ENCODE peak calls at places on chromosomes 7 and 10, in four cellular contexts. One of them, this sample, is unnamed.

GRCh38 chr10:99235872-99236626 is 397 bp upstream of the HPSE2 start:
- DNase-seq in GM06990: no peak
- DNase-seq in epithelial cell of esophagus: no peak
- DNase-seq in AG04450: no peak
- DNase-seq in this sample: no peak

GRCh38 chr7:25075459-25075858 is 49.6 kb downstream of the CYCS start:
- DNase-seq in GM06990: no peak
- DNase-seq in epithelial cell of esophagus: peak
- DNase-seq in AG04450: no peak
- DNase-seq in this sample: no peak

GRCh38 chr7:151088856-151089699 is 2.8 kb downstream of the AGAP3 start:
- DNase-seq in GM06990: no peak
- DNase-seq in epithelial cell of esophagus: peak
- DNase-seq in AG04450: no peak
- DNase-seq in this sample: peak

GRCh38 chr7:130560972-130561371 is 69.1 kb downstream of the MEST start:
- DNase-seq in GM06990: peak
- DNase-seq in epithelial cell of esophagus: peak
- DNase-seq in AG04450: no peak
- DNase-seq in this sample: no peak

GRCh38 chr7:134792968-134793367 is 13.5 kb downstream of the CALD1 start:
- DNase-seq in GM06990: no peak
- DNase-seq in epithelial cell of esophagus: peak
- DNase-seq in AG04450: no peak
- DNase-seq in this sample: no peak

GRCh38 chr10:119542990-119543813 is 683 bp upstream of the RGS10 start:
- DNase-seq in GM06990: peak
- DNase-seq in epithelial cell of esophagus: peak
- DNase-seq in AG04450: no peak
- DNase-seq in this sample: no peak

GRCh38 chr10:110395350-110396283 is 90.9 kb upstream of the SMNDC1 start:
- DNase-seq in GM06990: peak
- DNase-seq in epithelial cell of esophagus: peak
- DNase-seq in AG04450: peak
- DNase-seq in this sample: peak

GRCh38 chr7:143352506-143353130 is 9.9 kb downstream of the FAM131B start:
- DNase-seq in GM06990: no peak
- DNase-seq in epithelial cell of esophagus: no peak
- DNase-seq in AG04450: no peak
- DNase-seq in this sample: no peak

GRCh38 chr10:62870866-62871265 is 54.7 kb upstream of the EGR2 start:
- DNase-seq in GM06990: peak
- DNase-seq in epithelial cell of esophagus: no peak
- DNase-seq in AG04450: no peak
- DNase-seq in this sample: no peak

GRCh38 chr7:30804078-30804661 is 33.0 kb downstream of the MINDY4 start:
- DNase-seq in GM06990: no peak
- DNase-seq in epithelial cell of esophagus: peak
- DNase-seq in AG04450: peak
- DNase-seq in this sample: no peak

GRCh38 chr10:46106410-46107255 is 60.6 kb upstream of the MSMB start:
- DNase-seq in GM06990: peak
- DNase-seq in epithelial cell of esophagus: peak
- DNase-seq in AG04450: no peak
- DNase-seq in this sample: no peak

GRCh38 chr10:311901-312665 is 176.8 kb downstream of the ZMYND11 start:
- DNase-seq in GM06990: no peak
- DNase-seq in epithelial cell of esophagus: no peak
- DNase-seq in AG04450: no peak
- DNase-seq in this sample: no peak

GRCh38 chr10:89301231-89301630 is 615 bp upstream of the IFIT2 start:
- DNase-seq in GM06990: no peak
- DNase-seq in epithelial cell of esophagus: peak
- DNase-seq in AG04450: no peak
- DNase-seq in this sample: no peak

GRCh38 chr7:101124376-101125056 is 2.4 kb upstream of the SERPINE1 start:
- DNase-seq in GM06990: no peak
- DNase-seq in epithelial cell of esophagus: peak
- DNase-seq in AG04450: peak
- DNase-seq in this sample: no peak

GRCh38 chr10:57260175-57260574 is 899.1 kb upstream of the ZWINT start:
- DNase-seq in GM06990: no peak
- DNase-seq in epithelial cell of esophagus: peak
- DNase-seq in AG04450: no peak
- DNase-seq in this sample: no peak

GRCh38 chr7:74718336-74718735 is 55.5 kb upstream of the NCF1 start:
- DNase-seq in GM06990: no peak
- DNase-seq in epithelial cell of esophagus: no peak
- DNase-seq in AG04450: no peak
- DNase-seq in this sample: no peak

GRCh38 chr7:116142850-116143249 is 67.5 kb upstream of the TES start:
- DNase-seq in GM06990: no peak
- DNase-seq in epithelial cell of esophagus: no peak
- DNase-seq in AG04450: no peak
- DNase-seq in this sample: no peak

GRCh38 chr7:155346285-155346684 is 48.6 kb downstream of the INSIG1 start:
- DNase-seq in GM06990: no peak
- DNase-seq in epithelial cell of esophagus: no peak
- DNase-seq in AG04450: no peak
- DNase-seq in this sample: no peak

GRCh38 chr10:96270564-96270963 is 805 bp downstream of the BLNK start:
- DNase-seq in GM06990: no peak
- DNase-seq in epithelial cell of esophagus: no peak
- DNase-seq in AG04450: no peak
- DNase-seq in this sample: no peak

GRCh38 chr7:98930921-98931320 is 52.6 kb downstream of the TRRAP start:
- DNase-seq in GM06990: peak
- DNase-seq in epithelial cell of esophagus: peak
- DNase-seq in AG04450: no peak
- DNase-seq in this sample: no peak

GRCh38 chr10:44278669-44279337 is 106.1 kb downstream of the CXCL12 start:
- DNase-seq in GM06990: no peak
- DNase-seq in epithelial cell of esophagus: no peak
- DNase-seq in AG04450: no peak
- DNase-seq in this sample: no peak

GRCh38 chr7:14988941-14989340 is 86.4 kb upstream of the DGKB start:
- DNase-seq in GM06990: no peak
- DNase-seq in epithelial cell of esophagus: no peak
- DNase-seq in AG04450: no peak
- DNase-seq in this sample: no peak

GRCh38 chr10:79116801-79117723 is 48.3 kb downstream of the ZMIZ1 start:
- DNase-seq in GM06990: no peak
- DNase-seq in epithelial cell of esophagus: no peak
- DNase-seq in AG04450: no peak
- DNase-seq in this sample: no peak

GRCh38 chr10:25522946-25523608 is 348.3 kb downstream of the GPR158 start:
- DNase-seq in GM06990: no peak
- DNase-seq in epithelial cell of esophagus: peak
- DNase-seq in AG04450: no peak
- DNase-seq in this sample: no peak

GRCh38 chr7:149136118-149136517 is 10.0 kb upstream of the ZNF425 start:
- DNase-seq in GM06990: no peak
- DNase-seq in epithelial cell of esophagus: no peak
- DNase-seq in AG04450: no peak
- DNase-seq in this sample: no peak

GRCh38 chr7:26937956-26938623 is 73.7 kb upstream of the SKAP2 start:
- DNase-seq in GM06990: no peak
- DNase-seq in epithelial cell of esophagus: peak
- DNase-seq in AG04450: no peak
- DNase-seq in this sample: no peak

GRCh38 chr7:105202561-105203130 is 186.1 kb downstream of the SRPK2 start:
- DNase-seq in GM06990: no peak
- DNase-seq in epithelial cell of esophagus: no peak
- DNase-seq in AG04450: no peak
- DNase-seq in this sample: no peak

GRCh38 chr7:131699323-131699722 is 142.9 kb upstream of the PODXL start:
- DNase-seq in GM06990: no peak
- DNase-seq in epithelial cell of esophagus: no peak
- DNase-seq in AG04450: no peak
- DNase-seq in this sample: no peak

GRCh38 chr7:5652829-5653228 is 128.6 kb downstream of the RNF216 start:
- DNase-seq in GM06990: no peak
- DNase-seq in epithelial cell of esophagus: no peak
- DNase-seq in AG04450: no peak
- DNase-seq in this sample: no peak

GRCh38 chr10:91536101-91536500 is 96.8 kb downstream of the PPP1R3C start:
- DNase-seq in GM06990: no peak
- DNase-seq in epithelial cell of esophagus: no peak
- DNase-seq in AG04450: no peak
- DNase-seq in this sample: no peak

GRCh38 chr10:28367419-28367818 is 64.6 kb upstream of the MPP7 start:
- DNase-seq in GM06990: no peak
- DNase-seq in epithelial cell of esophagus: no peak
- DNase-seq in AG04450: no peak
- DNase-seq in this sample: no peak

DNA sequence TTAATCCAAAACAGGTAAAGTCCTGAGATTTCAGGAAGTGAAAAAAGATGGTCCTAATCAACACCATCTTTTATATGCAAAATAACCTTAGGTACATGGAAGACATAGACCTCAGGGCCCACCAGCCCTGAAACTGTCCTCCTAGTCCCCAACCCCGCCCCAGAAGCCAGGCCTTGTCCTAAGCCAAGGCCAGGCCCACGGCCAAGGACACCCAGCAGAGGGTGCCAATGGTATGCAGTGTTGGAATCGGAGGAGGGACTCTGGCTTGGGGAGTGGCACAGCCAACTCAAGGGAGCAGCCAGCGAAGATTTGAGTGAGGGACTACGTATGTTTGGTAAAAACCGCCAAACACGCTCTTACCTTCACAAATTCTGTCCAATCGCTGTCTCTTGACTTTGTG is 96.7 kb downstream of the ZRANB1 start:
- DNase-seq in GM06990: no peak
- DNase-seq in epithelial cell of esophagus: peak
- DNase-seq in AG04450: no peak
- DNase-seq in this sample: no peak
- TF ChIP-seq CTCF in GM06990: peak
- TF ChIP-seq CTCF in epithelial cell of esophagus: peak
- TF ChIP-seq CTCF in AG04450: peak
- TF ChIP-seq CTCF in this sample: no peak

GRCh38 chr10:73220989-73221388 is 26.1 kb downstream of the DNAJC9 start:
- DNase-seq in GM06990: no peak
- DNase-seq in epithelial cell of esophagus: no peak
- DNase-seq in AG04450: no peak
- DNase-seq in this sample: no peak

GRCh38 chr10:73229567-73229966 is 17.5 kb downstream of the DNAJC9 start:
- DNase-seq in GM06990: no peak
- DNase-seq in epithelial cell of esophagus: no peak
- DNase-seq in AG04450: no peak
- DNase-seq in this sample: no peak

GRCh38 chr10:73226663-73227062 is 20.4 kb downstream of the DNAJC9 start:
- DNase-seq in GM06990: no peak
- DNase-seq in epithelial cell of esophagus: no peak
- DNase-seq in AG04450: no peak
- DNase-seq in this sample: no peak

GRCh38 chr10:73228247-73228646 is 18.8 kb downstream of the DNAJC9 start:
- DNase-seq in GM06990: no peak
- DNase-seq in epithelial cell of esophagus: no peak
- DNase-seq in AG04450: no peak
- DNase-seq in this sample: no peak

DNA sequence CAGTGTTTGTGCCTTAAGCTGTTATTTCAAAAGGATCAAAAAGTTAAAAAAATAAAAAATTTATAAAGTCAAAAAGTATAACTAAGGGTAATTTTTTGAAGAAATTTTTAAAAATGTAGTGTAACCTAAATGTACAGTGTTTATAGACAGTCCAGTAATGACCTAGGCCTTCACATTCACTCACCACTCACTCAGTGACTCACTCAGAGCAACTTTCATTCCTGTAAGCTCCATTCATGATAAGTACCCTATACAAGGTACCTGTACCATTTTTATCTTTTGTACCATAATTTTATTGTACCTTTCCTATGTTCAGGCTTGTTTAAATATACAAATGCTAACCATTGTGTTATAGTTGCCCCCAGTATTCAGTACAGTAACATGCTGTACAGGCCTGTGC is 21.5 kb downstream of the DNAJC9 start:
- DNase-seq in GM06990: no peak
- DNase-seq in epithelial cell of esophagus: peak
- DNase-seq in AG04450: no peak
- DNase-seq in this sample: no peak
- TF ChIP-seq CTCF in GM06990: no peak
- TF ChIP-seq CTCF in epithelial cell of esophagus: no peak
- TF ChIP-seq CTCF in AG04450: no peak
- TF ChIP-seq CTCF in this sample: no peak

DNA sequence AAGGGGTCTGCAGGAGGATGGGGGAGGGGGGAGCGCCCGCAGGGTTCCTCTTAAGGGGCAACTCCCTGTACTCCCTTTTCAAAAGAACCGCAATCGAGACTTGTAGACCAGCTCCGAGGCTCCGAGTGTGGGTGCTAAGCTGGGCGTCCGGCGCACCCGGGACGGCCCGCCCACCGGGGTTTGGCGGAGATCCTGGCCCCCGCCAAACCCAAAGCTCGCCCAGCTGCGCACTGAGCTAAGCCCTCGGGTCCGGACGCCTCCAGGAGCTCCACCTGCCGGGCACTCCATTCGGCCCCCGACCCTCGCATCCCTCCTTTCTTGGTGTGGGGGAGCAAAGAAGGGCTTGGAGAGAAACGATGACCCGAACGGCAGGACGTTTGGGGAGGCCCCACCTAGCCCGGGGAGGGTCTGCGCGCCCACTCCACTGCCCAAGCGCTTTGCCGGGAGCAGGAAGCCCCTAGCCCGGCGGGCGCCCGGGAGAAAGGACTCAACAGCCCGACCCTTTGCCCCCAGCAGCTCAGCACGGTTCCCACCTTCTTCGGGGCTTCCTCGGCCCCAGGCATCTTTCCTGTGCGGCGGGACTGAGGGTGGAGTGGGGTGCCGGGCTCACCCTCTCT is 649 bp downstream of the AFAP1L2 start:
- DNase-seq in GM06990: no peak
- DNase-seq in epithelial cell of esophagus: peak
- DNase-seq in AG04450: no peak
- DNase-seq in this sample: no peak
- TF ChIP-seq CTCF in GM06990: peak
- TF ChIP-seq CTCF in epithelial cell of esophagus: peak
- TF ChIP-seq CTCF in AG04450: peak
- TF ChIP-seq CTCF in this sample: no peak

DNA sequence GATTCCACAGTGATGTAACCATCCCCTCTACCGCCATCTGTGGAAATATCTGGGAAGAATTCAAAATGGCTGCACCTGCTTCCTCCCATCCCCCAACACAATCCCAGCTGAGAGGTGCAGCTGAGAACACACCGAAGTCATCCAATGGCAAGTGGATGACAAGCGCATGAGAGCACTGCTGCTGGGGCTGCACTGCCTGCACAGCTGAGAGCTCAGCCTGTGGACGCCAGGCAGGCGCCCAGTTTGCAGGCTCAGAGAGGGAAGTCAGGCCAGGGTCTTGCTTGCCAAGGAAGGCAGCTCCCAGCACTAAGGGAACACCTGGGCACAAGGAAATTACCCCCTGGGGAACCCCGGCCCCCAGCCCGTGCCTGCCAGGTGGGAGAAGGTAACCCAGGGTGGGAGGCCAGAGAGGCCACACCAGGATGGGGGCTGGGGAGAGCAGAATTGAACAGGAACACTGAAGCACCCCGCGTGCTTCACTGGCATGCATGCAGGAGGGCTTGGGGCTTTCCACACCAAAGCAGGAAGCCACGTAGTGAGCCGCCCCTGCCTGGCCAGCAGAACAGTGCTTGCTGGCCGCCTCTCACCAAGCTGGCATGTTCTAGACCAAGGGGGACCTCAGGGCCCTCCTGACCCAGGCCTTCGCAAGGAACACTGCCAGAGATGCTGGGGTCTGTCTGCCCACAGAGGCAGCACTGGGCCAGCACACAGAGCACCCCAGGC is 46.2 kb downstream of the FAM53B start:
- DNase-seq in GM06990: peak
- DNase-seq in epithelial cell of esophagus: no peak
- DNase-seq in AG04450: no peak
- DNase-seq in this sample: no peak
- TF ChIP-seq CTCF in GM06990: no peak
- TF ChIP-seq CTCF in epithelial cell of esophagus: no peak
- TF ChIP-seq CTCF in AG04450: no peak
- TF ChIP-seq CTCF in this sample: no peak